ENCODE peak calls at places on chromosomes 11 and 22, in five cellular contexts. E is GM23338, Y is right atrium auricular region, K is kidney epithelial cell, L is A549. R is an unnamed sample.
A peak's percentile ranks its signal among the peaks of the same experiment; 100 is the strongest.

GRCh38 chr11:119365071-119365591 is 16.4 kb downstream of the USP2 start:
- DNase-seq in E (no peak), K (no peak), L (no peak), Y (no peak), R (no peak)

GRCh38 chr11:75785187-75785586 is 16.6 kb downstream of the DGAT2 start:
- DNase-seq in L (no peak), K (no peak), E (no peak), Y (no peak), R (no peak)

GRCh38 chr22:19848298-19849224 is 6.1 kb downstream of the GNB1L start:
- DNase-seq in K (no peak), Y (peak; percentile 44), E (no peak), L (peak; percentile 20), R (no peak)

GRCh38 chr11:100557830-100558611 is 129.1 kb upstream of the ARHGAP42 start:
- DNase-seq in E (no peak), L (no peak), Y (no peak), K (no peak), R (no peak)

GRCh38 chr11:60957188-60957587 is 5.2 kb upstream of the SLC15A3 start:
- DNase-seq in K (no peak), E (no peak), L (no peak), Y (no peak), R (no peak)

GRCh38 chr22:44195189-44195871 is 14.6 kb downstream of the PARVG start:
- DNase-seq in K (no peak), E (no peak), Y (no peak), L (no peak), R (no peak)

GRCh38 chr11:46666982-46667590 is 33.3 kb downstream of the ARHGAP1 start:
- DNase-seq in L (no peak), E (no peak), K (no peak), Y (no peak), R (no peak)

GRCh38 chr11:20035701-20036601 is 124.3 kb downstream of the DBX1 start:
- DNase-seq in Y (no peak), L (peak; percentile 96), K (peak; percentile 86), E (no peak), R (peak; percentile 68)

GRCh38 chr11:120667281-120667680 is 155.7 kb downstream of the GRIK4 start:
- DNase-seq in E (no peak), L (no peak), Y (no peak), K (no peak), R (no peak)

GRCh38 chr11:2178906-2179494 is 7.4 kb upstream of the TH start:
- DNase-seq in Y (no peak), L (peak; percentile 19), E (no peak), K (peak; percentile 85), R (peak; percentile 99)

GRCh38 chr22:19579880-19580279 is 55.7 kb upstream of the CLDN5 start:
- DNase-seq in K (no peak), E (no peak), Y (no peak), L (no peak), R (no peak)

GRCh38 chr11:119461250-119461963 is 38.4 kb upstream of the THY1 start:
- DNase-seq in E (peak; percentile 19), L (no peak), K (no peak), Y (no peak), R (no peak)

DNA sequence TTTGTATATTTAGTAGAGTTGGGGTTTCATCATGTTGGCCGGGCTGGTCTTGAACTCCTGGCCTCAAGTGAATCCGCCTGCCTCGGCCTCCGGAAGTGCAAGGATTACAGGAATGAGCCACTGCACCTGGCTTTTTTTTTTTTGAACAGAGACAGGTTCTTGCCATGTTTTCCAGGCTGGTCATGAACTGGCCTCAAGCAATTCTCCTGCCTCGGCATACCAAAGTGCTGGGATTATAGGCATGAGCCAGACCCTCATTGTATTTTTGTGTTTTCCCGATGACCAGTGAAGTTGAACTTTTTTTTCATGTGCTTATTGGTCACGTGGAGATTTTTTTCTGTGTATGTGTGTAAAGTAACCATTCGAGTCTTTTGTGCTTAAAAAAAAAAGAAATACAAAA is 48.2 kb downstream of the KIAA1671 start:
- DNase-seq in E (no peak), Y (no peak), L (no peak), K (no peak), R (no peak)
- TF ChIP-seq CTCF in E (no peak), Y (no peak), L (no peak), K (no peak), R (no peak)

DNA sequence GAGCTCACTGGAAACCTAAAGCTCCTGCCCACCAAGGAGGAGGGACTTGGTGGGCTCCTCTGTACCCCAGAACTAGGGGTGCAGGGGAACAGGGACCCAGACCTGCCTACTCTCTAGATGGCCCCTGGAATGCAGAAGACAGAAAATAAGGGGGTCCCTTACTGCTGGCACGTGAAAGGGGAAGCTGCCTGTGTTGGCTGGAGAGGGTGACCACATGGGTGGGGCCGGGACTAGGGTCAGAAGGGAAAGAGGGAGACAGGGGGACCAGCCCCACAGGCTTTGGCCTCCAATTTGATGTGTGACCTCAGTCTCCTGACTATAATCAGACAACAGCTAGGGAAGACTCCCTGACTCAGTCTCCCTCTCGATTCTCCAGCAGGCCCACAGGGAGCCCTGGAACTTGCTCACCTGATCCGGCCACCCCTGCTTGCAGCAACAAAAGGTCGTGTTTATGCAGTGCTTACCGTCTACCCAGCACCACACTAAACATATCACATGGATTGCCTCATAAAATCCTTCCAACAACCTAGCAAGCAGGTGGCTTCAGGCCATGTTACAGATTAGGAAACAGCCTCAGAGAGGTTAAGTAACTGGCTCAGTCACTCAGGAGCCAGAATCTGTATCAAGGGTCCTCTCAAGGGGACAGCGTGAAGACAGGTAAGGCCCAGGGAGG is 10.2 kb downstream of the ARAP1 start:
- DNase-seq in K (no peak), L (no peak), E (no peak), Y (no peak), R (no peak)
- H3K4me3 ChIP-seq in K (no peak overlapping the region), L (no peak overlapping the region), E (peak overlapping the region; percentile 17), Y (no peak overlapping the region), R (no peak overlapping the region)

GRCh38 chr11:45232341-45233080 is 53.6 kb downstream of the SYT13 start:
- DNase-seq in Y (no peak), K (no peak), L (no peak), E (peak; percentile 50), R (no peak)

GRCh38 chr11:45233121-45233803 is 52.9 kb downstream of the SYT13 start:
- DNase-seq in E (peak; percentile 87), Y (peak; percentile 66), K (no peak), L (peak; percentile 61), R (no peak)

GRCh38 chr11:45234306-45235006 is 51.7 kb downstream of the SYT13 start:
- DNase-seq in L (no peak), E (no peak), K (no peak), Y (no peak), R (no peak)

GRCh38 chr11:45237666-45238348 is 48.3 kb downstream of the SYT13 start:
- DNase-seq in Y (no peak), L (no peak), K (no peak), E (peak; percentile 44), R (no peak)

DNA sequence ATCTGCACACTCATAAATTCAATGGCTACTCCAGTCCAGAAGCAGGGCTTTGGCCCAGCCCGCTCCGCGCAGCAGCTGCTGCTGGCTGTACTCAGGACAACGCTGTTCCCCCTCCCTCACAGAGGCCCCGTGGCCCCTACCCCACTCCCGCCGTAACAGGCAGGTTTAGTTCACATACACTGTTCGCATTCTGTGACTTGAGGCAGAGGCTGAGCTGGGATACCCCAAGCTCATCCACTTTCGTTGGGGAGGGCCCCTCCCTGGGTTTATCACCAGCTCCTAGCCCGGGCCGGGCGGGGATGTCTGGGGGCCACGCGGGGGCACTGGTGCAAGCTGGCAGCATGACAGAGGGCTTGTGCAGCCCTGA is 52.4 kb downstream of the SYT13 start:
- DNase-seq in E (no peak), L (no peak), Y (no peak), K (no peak), R (no peak)
- TF ChIP-seq CTCF in E (no peak), L (no peak), Y (peak; percentile 23), K (no peak), R (no peak)

GRCh38 chr11:848380-848931 is 5.8 kb downstream of the TSPAN4 start:
- DNase-seq in E (peak; percentile 70), Y (no peak), K (no peak), L (no peak), R (no peak)
- H3K4me3 ChIP-seq in E (peak overlapping the region; percentile 70), Y (no peak overlapping the region), K (no peak overlapping the region), L (no peak overlapping the region), R (no peak overlapping the region)

DNA sequence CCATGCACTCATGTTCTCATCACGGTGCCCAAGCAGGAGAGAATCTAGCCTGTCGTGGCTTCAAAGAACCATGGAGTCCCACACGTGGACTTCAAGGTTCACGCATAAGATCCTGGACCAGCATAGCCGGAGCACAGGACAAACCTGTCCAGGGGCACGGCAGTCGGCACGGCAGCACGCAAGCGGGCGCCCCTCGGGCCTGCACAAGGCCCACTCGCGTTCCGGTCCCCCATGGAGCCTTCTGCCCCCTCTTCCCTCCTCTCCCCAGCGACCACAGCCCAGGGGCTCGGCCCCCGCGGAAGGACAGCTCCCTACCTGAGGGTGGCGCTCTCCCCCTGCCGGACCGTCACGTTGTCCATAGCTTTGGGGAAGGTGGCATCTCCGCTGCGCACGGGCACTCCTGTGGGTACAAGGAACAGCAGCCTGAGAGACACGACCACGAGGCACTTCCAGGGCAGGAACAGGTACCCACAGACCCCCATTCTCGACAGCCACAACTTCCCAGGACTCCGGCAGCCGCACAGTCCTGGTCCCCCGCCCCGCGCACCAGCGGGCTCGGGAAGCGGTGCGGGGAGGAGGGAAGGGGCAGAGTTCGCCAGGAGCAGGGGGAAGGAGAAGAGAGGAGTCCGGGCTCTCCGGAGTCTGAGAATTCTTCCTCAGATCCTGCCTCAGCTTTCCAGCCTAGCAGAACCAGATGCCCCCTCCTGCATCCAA is 589.5 kb downstream of the OPCML start:
- DNase-seq in L (no peak), Y (no peak), K (no peak), E (peak; percentile 59), R (no peak)
- TF ChIP-seq CTCF in L (no peak), Y (no peak), K (peak; percentile 24), E (peak; percentile 68), R (no peak)

GRCh38 chr11:33018005-33018404 is 2.3 kb downstream of the DEPDC7 start:
- DNase-seq in Y (no peak), L (no peak), E (no peak), K (no peak), R (no peak)
- H3K4me3 ChIP-seq in Y (no peak overlapping the region), L (no peak overlapping the region), E (no peak overlapping the region), K (no peak overlapping the region), R (peak overlapping the region; percentile 94)